ENCODE peak calls at places on chromosome 19, in four cellular contexts. L, K, O and I are unnamed samples.

GRCh38 chr19:32649751-32650150 is 25.2 kb downstream of the ANKRD27 start:
- DNase-seq in L (no peak), K (no peak), O (no peak), I (no peak)

GRCh38 chr19:4580021-4580901 is 20.8 kb upstream of the SEMA6B start:
- DNase-seq in L (no peak), K (no peak), O (no peak), I (no peak)

GRCh38 chr19:18704054-18704453 is 20.6 kb downstream of the CRTC1 start:
- DNase-seq in L (no peak), K (no peak), O (no peak), I (no peak)

GRCh38 chr19:15101479-15102082 is 5.6 kb upstream of the SYDE1 start:
- DNase-seq in L (peak; percentile 22), K (no peak), O (peak; percentile 50), I (no peak)

GRCh38 chr19:41449079-41449864 is 6.3 kb downstream of the ERICH4 start:
- DNase-seq in L (peak; percentile 51), K (no peak), O (peak; percentile 75), I (peak; percentile 54)

GRCh38 chr19:1239796-1240737 is 1.5 kb upstream of the ATP5F1D start:
- DNase-seq in L (peak; percentile 91), K (no peak), O (peak; percentile 90), I (peak; percentile 78)

GRCh38 chr19:15577184-15577771 is 37.7 kb upstream of the CYP4F8 start:
- DNase-seq in L (no peak), K (no peak), O (no peak), I (no peak)

GRCh38 chr19:5250127-5250659 is 90.4 kb downstream of the PTPRS start:
- DNase-seq in L (no peak), K (no peak), O (no peak), I (no peak)

GRCh38 chr19:6516018-6516658 is 14.0 kb upstream of the TUBB4A start:
- DNase-seq in L (peak; percentile 70), K (peak; percentile 70), O (peak; percentile 96), I (peak; percentile 96)

GRCh38 chr19:48249502-48250014 is 6.2 kb downstream of the CARD8 start:
- DNase-seq in L (peak; percentile 60), K (no peak), O (no peak), I (no peak)

GRCh38 chr19:33032218-33032781 is 32.4 kb downstream of the RHPN2 start:
- DNase-seq in L (no peak), K (no peak), O (no peak), I (no peak)

GRCh38 chr19:41913476-41914190 is 14.6 kb downstream of the ERFL start:
- DNase-seq in L (no peak), K (no peak), O (no peak), I (no peak)

GRCh38 chr19:55625004-55625326 is 599 bp upstream of the ZNF784 start:
- DNase-seq in L (no peak), K (no peak), O (no peak), I (no peak)

GRCh38 chr19:29045708-29046107 is 167.2 kb downstream of the UQCRFS1 start:
- DNase-seq in L (no peak), K (no peak), O (no peak), I (no peak)

GRCh38 chr19:49441210-49441959 is at the start of gene SLC17A7:
- DNase-seq in L (peak; percentile 39), K (no peak), O (peak; percentile 28), I (no peak)

GRCh38 chr19:7480222-7480974 is 8.4 kb downstream of the PEX11G start:
- DNase-seq in L (no peak), K (no peak), O (no peak), I (no peak)

GRCh38 chr19:41324921-41325639 is 15.1 kb downstream of the CCDC97 start:
- DNase-seq in L (no peak), K (no peak), O (peak; percentile 78), I (no peak)

GRCh38 chr19:51150627-51151026 is 8.5 kb downstream of the SIGLEC7 start:
- DNase-seq in L (no peak), K (no peak), O (no peak), I (no peak)

GRCh38 chr19:6744381-6745288 is 5.2 kb downstream of the TRIP10 start:
- DNase-seq in L (no peak), K (no peak), O (peak; percentile 97), I (no peak)

GRCh38 chr19:38678891-38679494 is 31.5 kb downstream of the ACTN4 start:
- DNase-seq in L (no peak), K (no peak), O (no peak), I (no peak)

GRCh38 chr19:18895828-18896341 is at the start of gene CERS1:
- DNase-seq in L (no peak), K (no peak), O (peak; percentile 27), I (no peak)

GRCh38 chr19:19630062-19630414 is 2.0 kb upstream of the LPAR2 start:
- DNase-seq in L (no peak), K (no peak), O (no peak), I (no peak)

GRCh38 chr19:50362656-50363424 is 2.6 kb downstream of the NAPSA start:
- DNase-seq in L (peak; percentile 52), K (no peak), O (no peak), I (no peak)

GRCh38 chr19:51735759-51736449 is 12.1 kb upstream of the HAS1 start:
- DNase-seq in L (no peak), K (no peak), O (peak; percentile 83), I (no peak)

GRCh38 chr19:18286973-18287635 is 5.7 kb upstream of the JUND start:
- DNase-seq in L (no peak), K (no peak), O (no peak), I (no peak)

GRCh38 chr19:30799854-30800755 is 427.9 kb downstream of the ZNF536 start:
- DNase-seq in L (no peak), K (no peak), O (no peak), I (no peak)

GRCh38 chr19:18764591-18765051 is 26.5 kb downstream of the COMP start:
- DNase-seq in L (no peak), K (no peak), O (peak; percentile 76), I (no peak)

GRCh38 chr19:29501816-29502580 is 23.8 kb upstream of the VSTM2B start:
- DNase-seq in L (no peak), K (no peak), O (no peak), I (no peak)

GRCh38 chr19:18606281-18607221 is at the start of gene CRLF1:
- DNase-seq in L (no peak), K (no peak), O (no peak), I (no peak)

GRCh38 chr19:17777840-17778620 is 16.9 kb upstream of the B3GNT3 start:
- DNase-seq in L (peak; percentile 28), K (no peak), O (peak; percentile 69), I (peak; percentile 35)

GRCh38 chr19:10653482-10653731 is 739 bp upstream of the ILF3 start:
- DNase-seq in L (no peak), K (no peak), O (no peak), I (no peak)

GRCh38 chr19:38507551-38508127 is 74.1 kb downstream of the RYR1 start:
- DNase-seq in L (no peak), K (no peak), O (no peak), I (no peak)